ENCODE peak calls at places on chromosome 4, in nine cellular contexts. J is PC-3, Y is right cardiac atrium, X is ascending aorta, B is HCT116, S is OCI-LY7, V is heart left ventricle, K is A549, D is ovary. F is an unnamed sample.

GRCh38 chr4:93199492-93199891 is 629.1 kb upstream of the ATOH1 start:
- DNase-seq in J (peak), Y (no peak), X (no peak), B (peak), S (peak), V (no peak), K (peak), D (no peak), F (peak)

GRCh38 chr4:99861120-99861905 is 32.9 kb downstream of the LAMTOR3 start:
- DNase-seq in J (no peak), Y (no peak), X (no peak), B (no peak), S (no peak), V (no peak), K (no peak), D (no peak), F (no peak)

GRCh38 chr4:99855677-99856076 is 38.5 kb downstream of the LAMTOR3 start:
- DNase-seq in J (no peak), Y (no peak), X (no peak), B (no peak), S (peak), V (no peak), K (no peak), D (no peak), F (no peak)

GRCh38 chr4:87240341-87240740 is 19.9 kb upstream of the KLHL8 start:
- DNase-seq in J (peak), Y (no peak), X (no peak), B (no peak), S (no peak), V (no peak), K (peak), D (no peak), F (no peak)

GRCh38 chr4:183968931-183969330 is 63.8 kb downstream of the STOX2 start:
- DNase-seq in J (no peak), Y (no peak), X (no peak), B (no peak), S (no peak), V (no peak), K (no peak), D (no peak), F (no peak)

GRCh38 chr4:127782275-127783025 is at the start of gene HSPA4L:
- DNase-seq in J (peak), Y (no peak), X (peak), B (peak), S (peak), V (peak), K (peak), D (no peak), F (no peak)

GRCh38 chr4:7876096-7876993 is 63.3 kb downstream of the AFAP1 start:
- DNase-seq in J (no peak), Y (no peak), X (no peak), B (no peak), S (no peak), V (no peak), K (peak), D (no peak), F (no peak)

GRCh38 chr4:78528327-78528726 is 23.2 kb upstream of the ANXA3 start:
- DNase-seq in J (peak), Y (no peak), X (no peak), B (no peak), S (no peak), V (no peak), K (no peak), D (no peak), F (no peak)

GRCh38 chr4:140260227-140260626 is 106.2 kb upstream of the MAML3 start:
- DNase-seq in J (peak), Y (no peak), X (no peak), B (peak), S (no peak), V (no peak), K (peak), D (no peak), F (peak)

GRCh38 chr4:48780867-48781219 is 764 bp upstream of the FRYL start:
- DNase-seq in J (no peak), Y (peak), X (no peak), B (no peak), S (peak), V (peak), K (no peak), D (peak), F (no peak)

GRCh38 chr4:80082693-80083092 is 9.7 kb upstream of the ANTXR2 start:
- DNase-seq in J (peak), Y (no peak), X (no peak), B (no peak), S (no peak), V (no peak), K (no peak), D (no peak), F (no peak)

GRCh38 chr4:139817657-139818452 is 152.2 kb downstream of the MGST2 start:
- DNase-seq in J (no peak), Y (no peak), X (no peak), B (no peak), S (no peak), V (peak), K (no peak), D (no peak), F (no peak)

GRCh38 chr4:181536753-181537434 is 706.3 kb upstream of the TENM3 start:
- DNase-seq in J (no peak), Y (no peak), X (no peak), B (no peak), S (no peak), V (no peak), K (no peak), D (no peak), F (no peak)

GRCh38 chr4:87425711-87426110 is 3.3 kb downstream of the NUDT9 start:
- DNase-seq in J (no peak), Y (no peak), X (no peak), B (no peak), S (no peak), V (no peak), K (no peak), D (no peak), F (no peak)

GRCh38 chr4:8276358-8277240 is 7.0 kb downstream of the HTRA3 start:
- DNase-seq in J (peak), Y (peak), X (no peak), B (no peak), S (no peak), V (peak), K (no peak), D (peak), F (no peak)

GRCh38 chr4:41692717-41693345 is 55.7 kb downstream of the PHOX2B start:
- DNase-seq in J (peak), Y (peak), X (no peak), B (peak), S (peak), V (no peak), K (peak), D (no peak), F (no peak)

GRCh38 chr4:70505152-70505748 is 13.1 kb upstream of the AMTN start:
- DNase-seq in J (peak), Y (peak), X (no peak), B (peak), S (peak), V (no peak), K (peak), D (no peak), F (no peak)

GRCh38 chr4:109559625-109559982 is 442 bp upstream of the MCUB start:
- DNase-seq in J (no peak), Y (peak), X (no peak), B (no peak), S (peak), V (peak), K (no peak), D (peak), F (no peak)

GRCh38 chr4:69764311-69764710 is 3.9 kb upstream of the SULT1B1 start:
- DNase-seq in J (no peak), Y (no peak), X (no peak), B (no peak), S (no peak), V (no peak), K (no peak), D (no peak), F (no peak)

GRCh38 chr4:125358453-125358852 is 43.7 kb downstream of the FAT4 start:
- DNase-seq in J (no peak), Y (no peak), X (no peak), B (no peak), S (no peak), V (no peak), K (no peak), D (no peak), F (no peak)

GRCh38 chr4:5780831-5781480 is 70.0 kb downstream of the EVC start:
- DNase-seq in J (no peak), Y (no peak), X (no peak), B (no peak), S (no peak), V (no peak), K (no peak), D (no peak), F (no peak)

GRCh38 chr4:134028411-134028810 is 173.2 kb downstream of the PABPC4L start:
- DNase-seq in J (no peak), Y (no peak), X (no peak), B (no peak), S (no peak), V (no peak), K (no peak), D (no peak), F (no peak)

GRCh38 chr4:74378573-74378972 is 13.6 kb downstream of the EREG start:
- DNase-seq in J (no peak), Y (no peak), X (no peak), B (no peak), S (no peak), V (no peak), K (no peak), D (no peak), F (no peak)

GRCh38 chr4:41258783-41259182 is 2.1 kb downstream of the UCHL1 start:
- DNase-seq in J (peak), Y (peak), X (no peak), B (peak), S (peak), V (no peak), K (peak), D (no peak), F (peak)

GRCh38 chr4:1792832-1793495 is at the start of gene FGFR3:
- DNase-seq in J (peak), Y (peak), X (no peak), B (no peak), S (no peak), V (no peak), K (no peak), D (no peak), F (no peak)

GRCh38 chr4:163587867-163588266 is 93.4 kb downstream of the TMA16 start:
- DNase-seq in J (peak), Y (no peak), X (no peak), B (no peak), S (peak), V (no peak), K (peak), D (no peak), F (no peak)

GRCh38 chr4:168674869-168675268 is 178.0 kb downstream of the PALLD start:
- DNase-seq in J (peak), Y (no peak), X (no peak), B (no peak), S (no peak), V (no peak), K (peak), D (no peak), F (no peak)

GRCh38 chr4:31171362-31171761 is 451.2 kb downstream of the PCDH7 start:
- DNase-seq in J (no peak), Y (no peak), X (no peak), B (no peak), S (no peak), V (no peak), K (no peak), D (no peak), F (no peak)

GRCh38 chr4:77104405-77105292 is 28.9 kb upstream of the CCNI start:
- DNase-seq in J (peak), Y (peak), X (peak), B (no peak), S (no peak), V (peak), K (no peak), D (peak), F (peak)

GRCh38 chr4:1449475-1449832 is 43.2 kb upstream of the NKX1-1 start:
- DNase-seq in J (no peak), Y (no peak), X (no peak), B (no peak), S (no peak), V (no peak), K (no peak), D (no peak), F (no peak)

GRCh38 chr4:98566491-98567008 is 91.9 kb downstream of the TSPAN5 start:
- DNase-seq in J (no peak), Y (no peak), X (no peak), B (no peak), S (no peak), V (no peak), K (no peak), D (peak), F (no peak)

GRCh38 chr4:54819044-54819443 is 161.3 kb downstream of the KIT start:
- DNase-seq in J (no peak), Y (no peak), X (no peak), B (no peak), S (no peak), V (no peak), K (no peak), D (no peak), F (no peak)

GRCh38 chr4:58935336-58935735 is 1825.2 kb upstream of the IGFBP7 start:
- DNase-seq in J (peak), Y (no peak), X (no peak), B (no peak), S (no peak), V (no peak), K (no peak), D (no peak), F (no peak)

GRCh38 chr4:183636488-183636887 is 22.5 kb downstream of the RWDD4 start:
- DNase-seq in J (peak), Y (no peak), X (no peak), B (no peak), S (no peak), V (no peak), K (peak), D (no peak), F (no peak)

GRCh38 chr4:166172619-166173018 is 299.6 kb downstream of the TLL1 start:
- DNase-seq in J (no peak), Y (no peak), X (no peak), B (no peak), S (no peak), V (no peak), K (no peak), D (no peak), F (no peak)

GRCh38 chr4:182022899-182023298 is 220.3 kb upstream of the TENM3 start:
- DNase-seq in J (no peak), Y (no peak), X (no peak), B (no peak), S (no peak), V (no peak), K (no peak), D (no peak), F (no peak)

GRCh38 chr4:81449018-81449417 is 22.7 kb downstream of the RASGEF1B start:
- DNase-seq in J (peak), Y (no peak), X (no peak), B (no peak), S (no peak), V (no peak), K (no peak), D (no peak), F (no peak)

GRCh38 chr4:44487341-44487740 is 38.7 kb upstream of the KCTD8 start:
- DNase-seq in J (peak), Y (no peak), X (no peak), B (no peak), S (no peak), V (no peak), K (no peak), D (no peak), F (peak)

GRCh38 chr4:183200453-183200852 is 101.4 kb downstream of the WWC2 start:
- DNase-seq in J (peak), Y (peak), X (no peak), B (no peak), S (no peak), V (peak), K (peak), D (peak), F (peak)

GRCh38 chr4:155376387-155377268 is at the start of gene MAP9:
- DNase-seq in J (peak), Y (peak), X (peak), B (no peak), S (peak), V (peak), K (peak), D (peak), F (peak)
- H3K27ac ChIP-seq in J (peak), Y (no peak), X (peak), B (no peak), S (peak), V (no peak), K (peak), D (no peak), F (peak)

GRCh38 chr4:3497554-3498389 is 34.5 kb downstream of the LRPAP1 start:
- DNase-seq in J (no peak), Y (no peak), X (no peak), B (no peak), S (no peak), V (no peak), K (no peak), D (no peak), F (no peak)

GRCh38 chr4:3500111-3500510 is 32.1 kb downstream of the LRPAP1 start:
- DNase-seq in J (no peak), Y (peak), X (no peak), B (no peak), S (no peak), V (no peak), K (no peak), D (no peak), F (no peak)

GRCh38 chr4:3499710-3500109 is 32.5 kb downstream of the LRPAP1 start:
- DNase-seq in J (no peak), Y (peak), X (no peak), B (no peak), S (no peak), V (no peak), K (no peak), D (no peak), F (no peak)

GRCh38 chr4:3498407-3498806 is 33.8 kb downstream of the LRPAP1 start:
- DNase-seq in J (no peak), Y (peak), X (no peak), B (no peak), S (no peak), V (no peak), K (no peak), D (no peak), F (no peak)

DNA sequence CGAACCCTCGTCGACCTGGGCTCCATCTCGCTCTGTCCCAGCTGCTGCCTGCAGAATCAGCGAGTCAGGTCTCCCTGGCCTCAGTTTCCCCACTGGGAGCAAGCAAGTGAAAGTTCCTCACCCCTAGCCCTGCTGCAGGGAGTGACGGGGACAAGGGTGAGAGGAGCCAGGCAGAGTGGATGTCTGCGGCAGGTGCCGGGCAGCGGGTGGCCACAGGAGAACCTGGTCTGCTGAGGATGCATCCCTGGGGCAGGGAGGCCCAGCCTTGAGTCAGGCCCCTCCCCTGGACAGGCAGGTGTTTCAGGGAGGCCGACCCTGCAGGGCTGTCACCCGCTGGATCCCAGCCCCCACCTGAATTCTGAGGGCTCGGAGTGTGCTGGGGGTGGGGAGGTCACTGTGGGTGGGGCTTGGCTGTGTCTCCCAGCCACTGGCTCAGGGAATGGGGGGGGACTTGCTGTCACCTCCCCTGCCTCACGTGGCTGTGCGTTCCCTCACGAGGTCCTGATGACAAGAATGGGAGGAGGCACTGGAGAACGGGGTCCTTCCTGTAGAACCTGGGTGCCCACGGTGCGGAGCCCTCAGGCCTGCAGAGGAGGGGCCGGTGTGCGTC is 33.2 kb downstream of the LRPAP1 start:
- DNase-seq in J (no peak), Y (peak), X (no peak), B (no peak), S (no peak), V (no peak), K (no peak), D (no peak), F (no peak)
- H3K27ac ChIP-seq in J (no peak), Y (no peak), X (no peak), B (no peak), S (no peak), V (no peak), K (no peak), D (no peak), F (no peak)

GRCh38 chr4:101022151-101023024 is 324.9 kb downstream of the PPP3CA start:
- DNase-seq in J (peak), Y (no peak), X (no peak), B (no peak), S (no peak), V (no peak), K (no peak), D (no peak), F (no peak)
- H3K27ac ChIP-seq in J (peak), Y (no peak), X (peak), B (peak), S (no peak), V (no peak), K (no peak), D (no peak), F (peak)

GRCh38 chr4:28279249-28279648 is 1418.6 kb downstream of the STIM2 start:
- DNase-seq in J (no peak), Y (no peak), X (no peak), B (no peak), S (no peak), V (no peak), K (no peak), D (no peak), F (no peak)

GRCh38 chr4:28278676-28279075 is 1418.0 kb downstream of the STIM2 start:
- DNase-seq in J (no peak), Y (no peak), X (no peak), B (no peak), S (no peak), V (no peak), K (no peak), D (no peak), F (no peak)

GRCh38 chr4:28277931-28278330 is 1417.3 kb downstream of the STIM2 start:
- DNase-seq in J (peak), Y (no peak), X (no peak), B (no peak), S (no peak), V (no peak), K (no peak), D (no peak), F (no peak)
- H3K27ac ChIP-seq in J (no peak), Y (no peak), X (no peak), B (no peak), S (no peak), V (no peak), K (no peak), D (no peak), F (peak)

F was measured in epithelial cell of prostate.